ENCODE peak calls at places on chromosome 16, in seven cellular contexts. C, B, G, R, D, N and S are unnamed samples.

GRCh38 chr16:22670551-22670970 is 143.4 kb upstream of the HS3ST2 start:
- DNase-seq in C (peak; percentile 65), B (no peak), G (no peak), R (peak; percentile 13), D (no peak), N (no peak), S (no peak)

GRCh38 chr16:589658-590159 is at the start of gene RAB40C:
- DNase-seq in C (peak; percentile 100), B (peak; percentile 82), G (peak; percentile 99), R (peak; percentile 99), D (peak; percentile 99), N (peak; percentile 98), S (peak; percentile 99)

GRCh38 chr16:914453-914852 is 56.3 kb downstream of the LMF1 start:
- DNase-seq in C (no peak), B (peak; percentile 8), G (no peak), R (peak; percentile 15), D (no peak), N (no peak), S (no peak)

GRCh38 chr16:86242244-86243122 is 267.8 kb upstream of the FOXF1 start:
- DNase-seq in C (peak; percentile 54), B (no peak), G (no peak), R (no peak), D (no peak), N (no peak), S (no peak)

GRCh38 chr16:1634541-1634940 is 22.4 kb downstream of the CRAMP1 start:
- DNase-seq in C (no peak), B (no peak), G (no peak), R (no peak), D (no peak), N (no peak), S (no peak)

GRCh38 chr16:19884611-19885455 is at the start of gene GPRC5B:
- DNase-seq in C (peak; percentile 77), B (no peak), G (peak; percentile 34), R (peak; percentile 46), D (no peak), N (peak; percentile 90), S (peak; percentile 62)

GRCh38 chr16:31529398-31530312 is 2.0 kb downstream of the AHSP start:
- DNase-seq in C (no peak), B (no peak), G (no peak), R (no peak), D (no peak), N (peak; percentile 86), S (peak; percentile 43)

GRCh38 chr16:69318911-69319289 is 7.8 kb downstream of the VPS4A start:
- DNase-seq in C (peak; percentile 35), B (no peak), G (no peak), R (no peak), D (no peak), N (no peak), S (no peak)

GRCh38 chr16:80518436-80518835 is 22.4 kb upstream of the DYNLRB2 start:
- DNase-seq in C (no peak), B (no peak), G (peak; percentile 8), R (no peak), D (no peak), N (no peak), S (no peak)

GRCh38 chr16:77922355-77922754 is 100.0 kb upstream of the CLEC3A start:
- DNase-seq in C (no peak), B (no peak), G (no peak), R (no peak), D (no peak), N (no peak), S (no peak)
- TF ChIP-seq EP300 in C (no peak), B (no peak), G (no peak), R (no peak), D (no peak), N (no peak), S (no peak)

GRCh38 chr16:77169650-77170236 is 21.2 kb upstream of the MON1B start:
- DNase-seq in C (no peak), B (no peak), G (peak; percentile 23), R (peak; percentile 61), D (no peak), N (no peak), S (no peak)

GRCh38 chr16:77170805-77171204 is 20.2 kb upstream of the MON1B start:
- DNase-seq in C (no peak), B (no peak), G (no peak), R (no peak), D (no peak), N (no peak), S (no peak)

GRCh38 chr16:77171750-77172635 is 19.0 kb upstream of the MON1B start:
- DNase-seq in C (no peak), B (no peak), G (no peak), R (peak; percentile 70), D (no peak), N (no peak), S (no peak)

DNA sequence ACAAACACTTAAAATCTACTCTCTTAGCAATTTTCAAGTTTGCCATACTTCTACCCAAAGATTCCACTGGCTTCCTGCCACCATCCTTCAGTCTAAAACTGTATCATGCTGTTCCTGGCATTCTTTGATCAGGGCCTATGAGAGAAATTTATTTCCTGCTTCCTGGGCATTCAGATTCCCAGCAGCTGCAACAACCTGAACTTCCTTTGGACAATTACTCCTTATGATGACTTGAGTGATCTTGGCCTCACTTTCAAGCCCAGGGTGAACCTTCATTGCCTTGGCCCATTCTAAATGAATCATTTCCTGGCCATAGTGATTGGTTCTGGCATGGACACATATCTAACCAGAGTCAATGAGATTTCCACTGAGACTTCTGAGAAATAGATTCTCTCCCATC is 18.0 kb upstream of the MON1B start:
- DNase-seq in C (no peak), B (no peak), G (no peak), R (no peak), D (no peak), N (no peak), S (no peak)
- H3K27ac ChIP-seq in C (no peak overlapping the region), B (no peak overlapping the region), G (no peak overlapping the region), R (no peak overlapping the region), D (no peak overlapping the region), N (no peak overlapping the region), S (no peak overlapping the region)

DNA sequence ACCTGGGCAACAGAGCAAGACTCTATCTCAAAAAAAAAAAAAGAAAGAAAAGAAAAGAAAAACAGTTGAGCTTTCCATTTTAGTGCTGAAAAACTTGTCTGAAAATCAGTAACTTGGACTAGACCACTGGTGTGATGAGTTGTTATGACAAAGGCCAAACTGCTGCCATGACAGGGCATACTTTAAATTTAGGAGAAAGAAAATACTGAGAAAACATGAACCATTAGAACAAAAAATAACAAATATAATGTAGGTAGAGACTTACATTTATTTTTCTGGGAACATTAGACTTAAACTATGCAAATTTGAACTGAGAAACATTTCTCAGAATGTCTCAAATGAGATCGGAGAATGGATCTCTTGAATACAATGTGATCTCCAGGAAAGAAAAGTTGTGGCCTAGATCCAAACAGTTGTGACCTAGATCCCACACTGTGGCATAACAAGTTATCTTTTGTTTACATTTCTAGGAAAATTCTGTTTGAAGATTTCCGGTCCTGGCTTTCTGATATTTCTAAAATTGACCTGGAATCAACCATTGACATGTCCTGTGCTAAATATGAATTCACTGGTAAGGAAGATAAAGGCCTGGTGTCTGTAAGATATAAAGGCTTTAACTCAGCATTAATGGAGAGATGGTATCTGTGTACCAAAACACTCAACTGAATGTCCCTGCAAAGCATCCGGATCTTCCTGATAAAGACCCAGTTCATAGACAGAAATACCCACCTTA is 10.9 kb downstream of the OGFOD1 start:
- DNase-seq in C (no peak), B (no peak), G (no peak), R (no peak), D (no peak), N (no peak), S (no peak)
- TF ChIP-seq EP300 in C (no peak), B (no peak), G (no peak), R (no peak), D (no peak), N (no peak), S (no peak)

GRCh38 chr16:68061396-68061795 is 23.8 kb upstream of the NFATC3 start:
- DNase-seq in C (no peak), B (no peak), G (no peak), R (no peak), D (no peak), N (no peak), S (peak; percentile 25)

GRCh38 chr16:68065716-68066305 is 19.4 kb upstream of the NFATC3 start:
- DNase-seq in C (no peak), B (no peak), G (no peak), R (no peak), D (no peak), N (no peak), S (no peak)

GRCh38 chr16:68062910-68063393 is 22.2 kb upstream of the NFATC3 start:
- DNase-seq in C (peak; percentile 35), B (no peak), G (peak; percentile 25), R (no peak), D (no peak), N (no peak), S (no peak)

GRCh38 chr16:68066763-68067162 is 18.4 kb upstream of the NFATC3 start:
- DNase-seq in C (no peak), B (no peak), G (no peak), R (no peak), D (no peak), N (no peak), S (no peak)

GRCh38 chr16:68064791-68065365 is 20.3 kb upstream of the NFATC3 start:
- DNase-seq in C (no peak), B (no peak), G (peak; percentile 78), R (peak; percentile 67), D (peak; percentile 40), N (no peak), S (peak; percentile 61)
- H3K27ac ChIP-seq in C (no peak overlapping the region), B (no peak overlapping the region), G (peak overlapping the region; percentile 19), R (no peak overlapping the region), D (peak overlapping the region; percentile 34), N (peak overlapping the region; percentile 85), S (no peak overlapping the region)

DNA sequence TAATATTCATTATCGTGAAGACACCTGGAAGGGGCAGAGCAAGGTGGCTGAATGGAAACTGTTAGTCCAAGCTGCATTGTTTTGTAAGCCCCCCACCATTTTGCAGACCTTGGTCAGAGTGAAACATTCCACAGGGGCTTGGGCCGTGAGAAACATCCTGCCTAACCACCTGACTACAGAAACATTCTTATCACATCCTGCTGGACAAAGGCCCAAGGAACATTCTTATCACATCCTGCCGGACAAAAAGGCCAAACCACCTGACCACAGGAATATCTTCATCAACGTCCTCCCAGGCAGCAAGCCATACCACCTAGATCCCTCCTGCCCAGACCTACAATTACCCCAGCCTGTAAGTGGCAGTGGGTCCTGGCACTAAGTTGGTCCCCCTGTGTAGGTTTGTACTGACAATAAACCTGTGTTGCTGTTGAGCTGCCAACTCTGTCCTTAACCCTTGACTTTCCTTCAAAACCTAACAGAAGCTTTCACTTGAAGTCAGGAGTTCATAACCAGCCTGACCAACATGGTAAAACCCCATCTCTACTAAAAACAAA is 19.6 kb downstream of the ATF7IP2 start:
- DNase-seq in C (no peak), B (no peak), G (no peak), R (no peak), D (no peak), N (no peak), S (no peak)
- TF ChIP-seq EP300 in C (no peak), B (no peak), G (no peak), R (no peak), D (no peak), N (no peak), S (no peak)

DNA sequence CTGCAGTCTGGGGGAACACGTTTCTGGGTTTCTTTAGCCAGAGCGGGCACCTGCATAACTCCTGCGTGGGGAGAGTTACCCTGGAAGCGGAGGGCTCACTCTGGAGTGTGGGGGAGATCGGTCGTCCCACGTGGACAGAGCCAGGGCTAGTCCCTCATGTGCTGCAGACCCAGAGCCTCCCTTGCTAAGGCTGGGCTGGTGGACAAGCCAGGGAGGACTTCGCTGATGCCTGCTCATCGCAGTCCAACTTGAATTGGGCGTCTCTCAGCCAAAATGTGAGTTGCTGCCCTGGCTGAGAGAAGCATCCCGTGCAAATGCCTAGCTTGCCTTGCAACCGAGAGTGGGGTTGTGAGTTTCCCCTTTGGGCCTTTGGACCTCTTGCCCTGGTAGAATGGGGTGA is 986 bp downstream of the CRISPLD2 start:
- DNase-seq in C (peak; percentile 80), B (no peak), G (no peak), R (no peak), D (no peak), N (no peak), S (peak; percentile 41)
- H3K27ac ChIP-seq in C (peak overlapping the region; percentile 99), B (no peak overlapping the region), G (peak overlapping the region; percentile 94), R (no peak overlapping the region), D (peak overlapping the region; percentile 64), N (peak overlapping the region; percentile 86), S (no peak overlapping the region)